ENCODE peak calls at places on chromosomes 6 and 20, in four cellular contexts. F is HCT116, D is HepG2, X is heart left ventricle. K is an unnamed sample.

GRCh38 chr20:53255102-53255710 is 283.0 kb downstream of the TSHZ2 start:
- ATAC-seq in X (no peak), F (no peak), D (no peak), K (no peak)

GRCh38 chr20:53718622-53719021 is 125.0 kb upstream of the ZNF217 start:
- ATAC-seq in D (no peak), X (no peak), F (no peak), K (no peak)

GRCh38 chr6:98836025-98836961 is 1.9 kb downstream of the POU3F2 start:
- ATAC-seq in F (no peak), X (no peak), D (no peak), K (no peak)

GRCh38 chr6:53887318-53887717 is 92.5 kb downstream of the LRRC1 start:
- ATAC-seq in D (no peak), X (no peak), F (no peak), K (no peak)

GRCh38 chr6:31689249-31690110 is 8.6 kb upstream of the LY6G5C start:
- ATAC-seq in F (peak; percentile 74), D (peak; percentile 69), X (no peak), K (no peak)

GRCh38 chr20:1474817-1475603 is 8.4 kb upstream of the NSFL1C start:
- ATAC-seq in X (no peak), F (peak; percentile 67), D (no peak), K (no peak)

GRCh38 chr6:158322400-158322723 is 10.1 kb downstream of the TULP4 start:
- ATAC-seq in F (no peak), D (no peak), X (no peak), K (no peak)

GRCh38 chr6:2797564-2798014 is 32.4 kb downstream of the WRNIP1 start:
- ATAC-seq in F (no peak), X (no peak), D (no peak), K (peak; percentile 22)

GRCh38 chr6:167474725-167475124 is 149.8 kb downstream of the TTLL2 start:
- ATAC-seq in X (no peak), F (no peak), D (peak; percentile 60), K (no peak)

GRCh38 chr6:146582857-146583256 is 15.9 kb upstream of the ADGB start:
- ATAC-seq in D (no peak), X (no peak), F (no peak), K (no peak)

GRCh38 chr20:38217791-38218565 is 42.6 kb downstream of the KIAA1755 start:
- ATAC-seq in F (peak; percentile 81), X (peak; percentile 56), D (peak; percentile 3), K (peak; percentile 35)

GRCh38 chr6:99779631-99780555 is 173.3 kb downstream of the PRDM13 start:
- ATAC-seq in D (no peak), F (no peak), X (no peak), K (no peak)

GRCh38 chr6:167941822-167942221 is 55.6 kb upstream of the KIF25 start:
- ATAC-seq in D (no peak), F (no peak), X (no peak), K (no peak)

GRCh38 chr20:8428988-8429387 is 296.9 kb downstream of the PLCB1 start:
- ATAC-seq in D (no peak), X (no peak), F (no peak), K (no peak)

GRCh38 chr6:130518588-130518987 is 152.8 kb downstream of the TMEM200A start:
- ATAC-seq in D (no peak), F (no peak), X (no peak), K (no peak)

GRCh38 chr6:100479180-100480035 is 14.7 kb upstream of the SIM1 start:
- ATAC-seq in D (peak; percentile 75), F (peak; percentile 81), X (no peak), K (no peak)

GRCh38 chr6:124955108-124955851 is 7.0 kb upstream of the RNF217 start:
- ATAC-seq in F (no peak), X (peak; percentile 69), D (no peak), K (no peak)

GRCh38 chr20:25246182-25246943 is 1.5 kb upstream of the PYGB start:
- ATAC-seq in D (peak; percentile 5), F (no peak), X (no peak), K (no peak)

GRCh38 chr20:20195011-20195705 is 142.8 kb downstream of the CFAP61 start:
- ATAC-seq in F (no peak), D (no peak), X (peak; percentile 91), K (no peak)

GRCh38 chr20:46640536-46641311 is 10.5 kb downstream of the SLC13A3 start:
- ATAC-seq in X (no peak), F (no peak), D (peak; percentile 16), K (no peak)

GRCh38 chr6:35663001-35663400 is 25.7 kb downstream of the FKBP5 start:
- ATAC-seq in X (peak; percentile 36), F (no peak), D (no peak), K (no peak)

GRCh38 chr6:75657327-75657726 is 55.6 kb downstream of the SENP6 start:
- ATAC-seq in X (no peak), F (no peak), D (no peak), K (no peak)

GRCh38 chr6:153309666-153310065 is 178.6 kb upstream of the RGS17 start:
- ATAC-seq in X (no peak), F (no peak), D (no peak), K (no peak)

GRCh38 chr6:37919417-37920157 is 100.1 kb downstream of the ZFAND3 start:
- ATAC-seq in F (no peak), X (no peak), D (no peak), K (no peak)

GRCh38 chr6:30814137-30815084 is 69.9 kb upstream of the DDR1 start:
- ATAC-seq in D (peak; percentile 62), F (peak; percentile 54), X (peak; percentile 58), K (no peak)

GRCh38 chr6:30061766-30062458 is 847 bp downstream of the POLR1H start:
- ATAC-seq in F (peak; percentile 16), X (no peak), D (peak; percentile 65), K (peak; percentile 16)

GRCh38 chr20:14481863-14482262 is 144.5 kb upstream of the FLRT3 start:
- ATAC-seq in F (no peak), D (no peak), X (no peak), K (no peak)

GRCh38 chr6:120557554-120557953 is 776.7 kb downstream of the TBC1D32 start:
- ATAC-seq in D (no peak), F (no peak), X (no peak), K (no peak)

GRCh38 chr6:166046232-166046631 is 121.4 kb downstream of the TBXT start:
- ATAC-seq in X (no peak), D (no peak), F (no peak), K (peak; percentile 72)

GRCh38 chr6:49634080-49634810 is 2.4 kb downstream of the RHAG start:
- ATAC-seq in D (no peak), X (no peak), F (no peak), K (no peak)

GRCh38 chr6:137182654-137183073 is 9.2 kb upstream of the IL22RA2 start:
- ATAC-seq in D (no peak), X (no peak), F (no peak), K (no peak)
- H3K9me3 ChIP-seq in D (peaks cover 39% of the 10 kb centered on the region), X (peaks cover 39% of the 10 kb centered on the region), F (peaks cover 3% of the 10 kb centered on the region), K (no peaks in the 10 kb centered on the region)

GRCh38 chr6:169019727-169020491 is 233.7 kb downstream of the THBS2 start:
- ATAC-seq in X (no peak), D (peak; percentile 86), F (peak; percentile 64), K (peak; percentile 50)
- TF ChIP-seq CTCF in X (no peak), D (peak; percentile 50), F (peak; percentile 28), K (no peak)

GRCh38 chr20:41048475-41049242 is 20.0 kb downstream of the TOP1 start:
- ATAC-seq in D (no peak), F (no peak), X (no peak), K (no peak)
- H3K4me3 ChIP-seq in D (no peak overlapping the region), F (no peak overlapping the region), X (peak overlapping the region; percentile 13), K (peak overlapping the region; percentile 18)

GRCh38 chr20:31308535-31309162 is at the start of gene DEFB116:
- ATAC-seq in X (no peak), D (no peak), F (no peak), K (no peak)
- H3K9me3 ChIP-seq in X (peaks cover 4% of the 10 kb centered on the region), D (no peaks in the 10 kb centered on the region), F (no peaks in the 10 kb centered on the region), K (no peaks in the 10 kb centered on the region)

DNA sequence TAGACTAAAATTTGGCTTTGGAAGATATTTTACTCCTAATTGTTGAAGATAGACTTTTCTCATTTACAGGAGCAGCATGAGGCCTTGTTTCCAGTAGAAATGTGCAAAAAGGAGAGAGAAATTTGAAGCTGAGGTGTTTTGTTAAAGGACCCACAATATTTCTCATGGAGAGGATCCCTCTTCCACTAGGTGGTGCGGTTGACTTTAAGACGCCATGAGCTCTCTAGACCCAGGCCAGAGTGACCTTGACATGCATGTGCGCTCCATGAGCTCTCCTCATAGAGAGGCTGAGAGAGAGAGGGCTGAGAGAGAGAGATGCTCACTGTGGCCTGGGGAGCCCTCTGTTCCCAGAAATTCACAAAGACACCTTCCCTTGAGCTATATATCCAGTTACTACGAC is 861.2 kb upstream of the EYS start:
- ATAC-seq in X (no peak), D (peak; percentile 94), F (no peak), K (no peak)
- TF ChIP-seq CTCF in X (no peak), D (peak; percentile 55), F (no peak), K (no peak)

GRCh38 chr6:40344566-40345185 is 242.5 kb downstream of the LRFN2 start:
- ATAC-seq in F (no peak), D (peak; percentile 14), X (peak; percentile 7), K (no peak)
- H3K4me3 ChIP-seq in F (no peak overlapping the region), D (no peak overlapping the region), X (no peak overlapping the region), K (no peak overlapping the region)

DNA sequence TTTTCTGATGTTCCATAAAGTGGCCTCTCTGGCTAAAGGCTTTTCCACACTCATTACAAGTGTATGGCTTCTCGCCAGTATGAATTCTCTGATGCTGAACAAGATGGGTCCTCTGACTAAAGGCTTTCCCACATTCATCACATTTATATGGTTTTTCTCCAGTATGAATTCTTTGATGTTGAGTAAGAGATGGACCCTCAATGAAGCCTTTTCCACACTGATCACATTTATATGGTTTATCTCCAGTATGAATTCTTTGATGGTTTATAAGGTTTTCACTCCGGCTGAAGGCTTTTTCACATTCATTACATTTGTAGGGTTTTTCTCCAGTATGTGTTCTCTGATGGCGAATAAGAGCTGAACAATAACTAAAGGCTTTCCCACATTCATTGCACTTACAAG is 20.4 kb downstream of the ZNF184 start:
- ATAC-seq in F (no peak), D (no peak), X (no peak), K (no peak)
- H3K9me3 ChIP-seq in F (peaks cover 76% of the 10 kb centered on the region), D (peaks cover 100% of the 10 kb centered on the region), X (peaks cover 78% of the 10 kb centered on the region), K (peaks cover 2% of the 10 kb centered on the region)